ENCODE peak calls at places on chromosome 22, in nine cellular contexts. G is body of pancreas, U is H9, Z is right lobe of liver, S is Caco-2, F is left ventricle myocardium inferior, N is lower leg skin, J is cardiac muscle cell, P is choroid plexus epithelial cell. B is an unnamed sample.
A peak's percentile ranks its signal among the peaks of the same experiment; 100 is the strongest.

GRCh38 chr22:20131593-20131855 is at the start of gene ZDHHC8:
- DNase-seq in G (peak; percentile 40), U (no peak), Z (peak; percentile 52), S (no peak), F (peak; percentile 58), N (no peak), J (peak; percentile 36), P (no peak), B (no peak)

GRCh38 chr22:43014062-43014875 is 680 bp downstream of the PACSIN2 start:
- DNase-seq in G (peak; percentile 54), U (peak; percentile 56), Z (peak; percentile 67), S (peak; percentile 60), F (peak; percentile 37), N (peak; percentile 90), J (peak; percentile 30), P (no peak), B (no peak)

GRCh38 chr22:26170795-26171194 is 1.5 kb downstream of the SEZ6L start:
- DNase-seq in G (no peak), U (peak; percentile 67), Z (no peak), S (peak; percentile 23), F (peak; percentile 13), N (no peak), J (no peak), P (no peak), B (no peak)

GRCh38 chr22:28674121-28674563 is 5.5 kb downstream of the TTC28 start:
- DNase-seq in G (no peak), U (no peak), Z (no peak), S (no peak), F (no peak), N (no peak), J (peak; percentile 74), P (peak; percentile 85), B (no peak)

GRCh38 chr22:19043111-19044085 is 78.8 kb downstream of the DGCR2 start:
- DNase-seq in G (no peak), U (no peak), Z (peak; percentile 5), S (no peak), F (no peak), N (no peak), J (no peak), P (no peak), B (no peak)

GRCh38 chr22:37209140-37209845 is 3.0 kb downstream of the SSTR3 start:
- DNase-seq in G (no peak), U (no peak), Z (peak; percentile 8), S (no peak), F (no peak), N (no peak), J (no peak), P (no peak), B (no peak)

GRCh38 chr22:29886601-29887000 is 3.6 kb downstream of the MTMR3 start:
- DNase-seq in G (no peak), U (no peak), Z (no peak), S (no peak), F (no peak), N (no peak), J (peak; percentile 16), P (no peak), B (no peak)

GRCh38 chr22:38699143-38699542 is 1.6 kb downstream of the JOSD1 start:
- DNase-seq in G (no peak), U (no peak), Z (no peak), S (no peak), F (no peak), N (no peak), J (no peak), P (peak; percentile 16), B (no peak)

GRCh38 chr22:48740086-48740730 is 1087.5 kb downstream of the BRD1 start:
- DNase-seq in G (no peak), U (peak; percentile 20), Z (no peak), S (no peak), F (no peak), N (peak; percentile 32), J (no peak), P (no peak), B (no peak)

GRCh38 chr22:28939932-28940331 is 56.6 kb downstream of the ZNRF3 start:
- DNase-seq in G (no peak), U (no peak), Z (no peak), S (no peak), F (no peak), N (no peak), J (no peak), P (no peak), B (no peak)

GRCh38 chr22:36770116-36770945 is 5.6 kb downstream of the IFT27 start:
- DNase-seq in G (no peak), U (peak; percentile 66), Z (no peak), S (no peak), F (no peak), N (peak; percentile 82), J (peak; percentile 22), P (peak; percentile 23), B (peak; percentile 11)

GRCh38 chr22:43228330-43228729 is 41.4 kb upstream of the TTLL12 start:
- DNase-seq in G (no peak), U (peak; percentile 82), Z (no peak), S (peak; percentile 45), F (no peak), N (no peak), J (peak; percentile 37), P (peak; percentile 61), B (no peak)

GRCh38 chr22:42327462-42328129 is 57.1 kb upstream of the TCF20 start:
- DNase-seq in G (no peak), U (no peak), Z (no peak), S (no peak), F (no peak), N (no peak), J (no peak), P (no peak), B (no peak)

GRCh38 chr22:43345761-43346261 is 2.6 kb upstream of the SCUBE1 start:
- DNase-seq in G (no peak), U (no peak), Z (peak; percentile 44), S (no peak), F (no peak), N (no peak), J (no peak), P (no peak), B (no peak)

GRCh38 chr22:42228480-42228879 is 42.0 kb downstream of the TCF20 start:
- DNase-seq in G (no peak), U (no peak), Z (no peak), S (no peak), F (no peak), N (no peak), J (no peak), P (no peak), B (no peak)

GRCh38 chr22:50720301-50720845 is 17.6 kb upstream of the ACR start:
- DNase-seq in G (no peak), U (no peak), Z (no peak), S (no peak), F (no peak), N (no peak), J (peak; percentile 16), P (no peak), B (no peak)

DNA sequence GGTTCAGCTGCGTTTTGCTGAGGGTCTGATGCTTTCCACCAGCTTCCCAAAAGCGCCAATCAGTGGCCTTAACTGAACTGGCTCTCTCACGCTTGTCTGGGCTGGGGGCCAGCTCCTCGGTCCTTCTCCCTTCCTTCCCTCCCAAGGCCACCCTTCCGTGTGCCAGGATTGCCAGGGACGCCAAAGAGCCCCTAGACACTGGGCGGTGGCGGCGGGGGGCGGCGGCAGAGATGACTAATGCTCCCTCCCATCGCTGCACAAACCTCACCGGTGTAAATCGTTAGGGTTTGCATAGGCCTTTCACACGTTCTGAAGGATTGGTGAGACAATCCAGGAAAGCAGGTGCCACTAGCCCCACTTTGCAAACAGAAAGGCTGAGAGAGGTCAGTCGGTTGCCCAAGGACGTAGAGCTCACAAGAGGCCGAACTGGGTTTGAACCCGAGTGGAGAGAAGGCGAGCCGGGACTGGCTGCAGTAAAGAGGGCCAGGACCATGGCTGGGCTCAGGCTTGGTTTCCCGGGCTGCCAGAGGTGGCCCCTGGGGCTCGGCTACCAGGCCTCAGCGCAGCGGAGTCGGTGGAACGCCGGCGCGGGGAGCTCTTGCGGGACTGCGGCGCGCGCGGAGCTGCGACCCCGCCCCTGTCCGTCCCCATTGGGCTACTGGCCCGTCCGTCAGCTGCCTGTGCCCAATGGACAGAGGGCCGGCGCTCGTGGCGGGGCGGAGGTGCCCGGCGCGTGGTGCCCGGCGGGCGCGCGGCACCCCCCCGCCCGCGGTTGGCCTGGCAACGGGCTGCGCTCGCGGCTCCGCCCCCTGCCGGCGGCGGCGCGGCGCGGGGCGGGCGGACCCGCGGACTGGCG is 589 bp upstream of the GNAZ start:
- DNase-seq in G (peak; percentile 94), U (peak; percentile 91), Z (peak; percentile 94), S (peak; percentile 94), F (peak; percentile 94), N (peak; percentile 98), J (peak; percentile 92), P (peak; percentile 89), B (peak; percentile 86)
- TF ChIP-seq CTCF in G (peak; percentile 34), U (no peak), Z (no peak), S (no peak), F (no peak), N (no peak), J (no peak), P (no peak), B (no peak)

GRCh38 chr22:32103648-32104326 is 55.3 kb downstream of the C22orf42 start:
- DNase-seq in G (no peak), U (no peak), Z (no peak), S (no peak), F (no peak), N (no peak), J (peak; percentile 20), P (peak; percentile 44), B (no peak)
- TF ChIP-seq CTCF in G (peak; percentile 36), U (peak; percentile 63), Z (peak; percentile 44), S (peak; percentile 18), F (peak; percentile 45), N (no peak), J (no peak), P (peak; percentile 51), B (no peak)

GRCh38 chr22:27257987-27258386 is 543.6 kb downstream of the MN1 start:
- DNase-seq in G (no peak), U (no peak), Z (no peak), S (no peak), F (no peak), N (no peak), J (no peak), P (no peak), B (no peak)
- TF ChIP-seq CTCF in G (no peak), U (no peak), Z (no peak), S (no peak), F (no peak), N (no peak), J (peak; percentile 21), P (peak; percentile 44), B (no peak)

GRCh38 chr22:33302049-33302545 is 243.9 kb upstream of the SYN3 start:
- DNase-seq in G (peak; percentile 82), U (peak; percentile 87), Z (peak; percentile 87), S (peak; percentile 87), F (peak; percentile 84), N (peak; percentile 95), J (peak; percentile 72), P (peak; percentile 77), B (peak; percentile 75)

GRCh38 chr22:33300165-33300564 is 242.0 kb upstream of the SYN3 start:
- DNase-seq in G (no peak), U (no peak), Z (no peak), S (no peak), F (peak; percentile 40), N (no peak), J (no peak), P (no peak), B (no peak)

GRCh38 chr22:33296941-33297340 is 238.8 kb upstream of the SYN3 start:
- DNase-seq in G (no peak), U (no peak), Z (no peak), S (no peak), F (no peak), N (no peak), J (no peak), P (no peak), B (no peak)

GRCh38 chr22:33302549-33302948 is 244.4 kb upstream of the SYN3 start:
- DNase-seq in G (no peak), U (no peak), Z (no peak), S (no peak), F (no peak), N (no peak), J (no peak), P (no peak), B (no peak)

GRCh38 chr22:33299245-33299956 is 241.2 kb upstream of the SYN3 start:
- DNase-seq in G (no peak), U (no peak), Z (no peak), S (peak; percentile 5), F (no peak), N (no peak), J (no peak), P (peak; percentile 2), B (no peak)
- TF ChIP-seq CTCF in G (no peak), U (no peak), Z (peak; percentile 1), S (no peak), F (no peak), N (no peak), J (no peak), P (peak; percentile 22), B (no peak)

B was measured in omental fat pad.